ENCODE peak calls at places on chromosomes 3 and 15, in five cellular contexts. Z, R, V, U and A are unnamed samples.

GRCh38 chr15:32105258-32106248 is 75.2 kb downstream of the CHRNA7 start:
- DNase-seq in V (no peak), R (no peak), Z (no peak), U (no peak), A (no peak)

GRCh38 chr15:98442379-98442833 is 205.9 kb upstream of the IGF1R start:
- DNase-seq in V (peak), R (no peak), Z (peak), U (peak), A (peak)

GRCh38 chr3:123635220-123635619 is 50.4 kb upstream of the HACD2 start:
- DNase-seq in U (peak), V (no peak), R (no peak), Z (no peak), A (no peak)

GRCh38 chr3:101150504-101150903 is 157.3 kb upstream of the ABI3BP start:
- DNase-seq in U (no peak), V (no peak), Z (no peak), R (no peak), A (no peak)

GRCh38 chr3:38247366-38248035 is 18.1 kb upstream of the SLC22A13 start:
- DNase-seq in R (peak), Z (peak), V (no peak), U (peak), A (no peak)

GRCh38 chr15:101087172-101087769 is 164.6 kb downstream of the CHSY1 start:
- DNase-seq in U (no peak), V (no peak), Z (no peak), R (no peak), A (no peak)

GRCh38 chr3:55416381-55416821 is 70.7 kb downstream of the WNT5A start:
- DNase-seq in Z (no peak), R (peak), V (no peak), U (peak), A (no peak)

GRCh38 chr3:69819283-69819682 is 80.0 kb downstream of the MITF start:
- DNase-seq in Z (peak), V (no peak), R (no peak), U (no peak), A (no peak)

GRCh38 chr3:177201707-177202397 is 4.6 kb upstream of the TBL1XR1 start:
- DNase-seq in R (no peak), Z (peak), U (no peak), V (peak), A (no peak)

GRCh38 chr3:27526614-27527315 is 42.6 kb upstream of the SLC4A7 start:
- DNase-seq in V (no peak), Z (no peak), R (no peak), U (no peak), A (no peak)

GRCh38 chr3:58052373-58053273 is 44.4 kb downstream of the FLNB start:
- DNase-seq in V (no peak), Z (peak), R (peak), U (peak), A (no peak)

GRCh38 chr15:34837246-34838016 is 42.1 kb upstream of the ACTC1 start:
- DNase-seq in R (no peak), U (peak), V (no peak), Z (no peak), A (no peak)

GRCh38 chr3:18988619-18989229 is 159.6 kb upstream of the KCNH8 start:
- DNase-seq in Z (peak), R (no peak), U (peak), V (no peak), A (no peak)

GRCh38 chr3:52849656-52850055 is 14.8 kb upstream of the MUSTN1 start:
- DNase-seq in R (no peak), Z (no peak), V (no peak), U (no peak), A (no peak)

GRCh38 chr15:79923515-79924169 is 26.8 kb upstream of the MTHFS start:
- DNase-seq in R (peak), Z (peak), U (peak), V (peak), A (peak)

GRCh38 chr15:96331141-96331941 is 841 bp downstream of the NR2F2 start:
- DNase-seq in U (peak), V (no peak), R (no peak), Z (no peak), A (peak)

GRCh38 chr15:22941179-22941578 is 39.0 kb downstream of the CYFIP1 start:
- DNase-seq in U (no peak), Z (no peak), R (no peak), V (no peak), A (no peak)

GRCh38 chr3:181252626-181253025 is 263.1 kb upstream of the DNAJC19 start:
- DNase-seq in U (no peak), V (no peak), Z (peak), R (no peak), A (no peak)

GRCh38 chr15:101478701-101479341 is 10.7 kb downstream of the PCSK6 start:
- DNase-seq in R (no peak), Z (no peak), U (no peak), V (no peak), A (no peak)

GRCh38 chr3:109460961-109461360 is 123.6 kb upstream of the DPPA4 start:
- DNase-seq in R (no peak), V (no peak), Z (no peak), U (no peak), A (no peak)

GRCh38 chr15:28885289-28885629 is 515 bp upstream of the APBA2 start:
- DNase-seq in V (no peak), R (no peak), Z (no peak), U (no peak), A (no peak)

GRCh38 chr3:138461246-138461645 is 26.8 kb downstream of the ESYT3 start:
- DNase-seq in U (peak), Z (no peak), R (no peak), V (no peak), A (no peak)

GRCh38 chr15:55282284-55282833 is 7.3 kb downstream of the RAB27A start:
- DNase-seq in U (peak), V (no peak), R (no peak), Z (no peak), A (no peak)

GRCh38 chr3:4474683-4475490 is 7.8 kb upstream of the SUMF1 start:
- DNase-seq in V (peak), U (peak), Z (no peak), R (no peak), A (no peak)

GRCh38 chr3:40745381-40746106 is 220.8 kb downstream of the ZNF621 start:
- DNase-seq in V (no peak), U (no peak), Z (no peak), R (no peak), A (no peak)

GRCh38 chr15:40871749-40872617 is 2.1 kb downstream of the RHOV start:
- DNase-seq in Z (no peak), U (no peak), R (no peak), V (peak), A (no peak)

GRCh38 chr3:47961815-47962606 is 54.2 kb downstream of the MAP4 start:
- DNase-seq in Z (no peak), V (no peak), U (peak), R (no peak), A (no peak)

GRCh38 chr3:97958396-97958795 is 13.8 kb downstream of the RIOX2 start:
- DNase-seq in V (no peak), Z (no peak), R (no peak), U (no peak), A (no peak)

GRCh38 chr3:112397529-112397928 is 64.6 kb downstream of the CD200 start:
- DNase-seq in R (no peak), U (no peak), Z (no peak), V (no peak), A (no peak)

GRCh38 chr15:62565620-62566019 is 400.5 kb upstream of the C2CD4B start:
- DNase-seq in U (no peak), Z (no peak), R (no peak), V (no peak), A (no peak)

GRCh38 chr15:99181544-99181943 is 67.8 kb downstream of the TTC23 start:
- DNase-seq in Z (peak), V (no peak), R (no peak), U (no peak), A (peak)

GRCh38 chr3:146777941-146778340 is 172.8 kb upstream of the PLSCR5 start:
- DNase-seq in R (no peak), U (no peak), V (no peak), Z (peak), A (no peak)

GRCh38 chr3:17040322-17040721 is 155.6 kb downstream of the PLCL2 start:
- DNase-seq in U (peak), R (no peak), Z (no peak), V (no peak), A (no peak)

GRCh38 chr15:79978694-79979519 is 7.9 kb upstream of the BCL2A1 start:
- DNase-seq in U (no peak), Z (peak), R (no peak), V (peak), A (no peak)

GRCh38 chr3:165336786-165337185 is 140.6 kb upstream of the SLITRK3 start:
- DNase-seq in U (peak), Z (peak), R (no peak), V (no peak), A (no peak)

GRCh38 chr3:23254875-23255274 is 51.7 kb downstream of the UBE2E2 start:
- DNase-seq in U (no peak), V (no peak), Z (no peak), R (no peak), A (no peak)

GRCh38 chr3:53845103-53845880 is 927 bp downstream of the CHDH start:
- DNase-seq in U (peak), R (no peak), V (peak), Z (no peak), A (peak)